ENCODE peak calls at places on chromosomes 3 and 15, in seven cellular contexts. One of them, this sample, is unnamed.

GRCh38 chr3:197504239-197505191 is 51.3 kb downstream of the BDH1 start:
- DNase-seq in cardiac fibroblast: no peak
- DNase-seq in transverse colon: no peak
- DNase-seq in stimulated activated naive CD4-positive, alpha-beta T cell treated with Interleukin-2 at 50 U/mL for 16 hours: no peak
- DNase-seq in GM04503: no peak
- DNase-seq in sigmoid colon: no peak
- DNase-seq in HEK293T: no peak
- DNase-seq in this sample: no peak

GRCh38 chr15:66862111-66862815 is 160.2 kb downstream of the SMAD6 start:
- DNase-seq in cardiac fibroblast: no peak
- DNase-seq in transverse colon: peak; percentile 4
- DNase-seq in stimulated activated naive CD4-positive, alpha-beta T cell treated with Interleukin-2 at 50 U/mL for 16 hours: no peak
- DNase-seq in GM04503: no peak
- DNase-seq in sigmoid colon: no peak
- DNase-seq in HEK293T: no peak
- DNase-seq in this sample: no peak

GRCh38 chr3:106822204-106822603 is 555.0 kb upstream of the CCDC54 start:
- DNase-seq in cardiac fibroblast: no peak
- DNase-seq in transverse colon: no peak
- DNase-seq in stimulated activated naive CD4-positive, alpha-beta T cell treated with Interleukin-2 at 50 U/mL for 16 hours: no peak
- DNase-seq in GM04503: no peak
- DNase-seq in sigmoid colon: no peak
- DNase-seq in HEK293T: no peak
- DNase-seq in this sample: no peak

GRCh38 chr3:123352134-123352554 is 96.7 kb downstream of the ADCY5 start:
- DNase-seq in cardiac fibroblast: no peak
- DNase-seq in transverse colon: no peak
- DNase-seq in stimulated activated naive CD4-positive, alpha-beta T cell treated with Interleukin-2 at 50 U/mL for 16 hours: no peak
- DNase-seq in GM04503: no peak
- DNase-seq in sigmoid colon: peak; percentile 75
- DNase-seq in HEK293T: no peak
- DNase-seq in this sample: no peak

GRCh38 chr15:40091861-40092415 is 16.7 kb downstream of the BMF start:
- DNase-seq in cardiac fibroblast: peak; percentile 72
- DNase-seq in transverse colon: no peak
- DNase-seq in stimulated activated naive CD4-positive, alpha-beta T cell treated with Interleukin-2 at 50 U/mL for 16 hours: no peak
- DNase-seq in GM04503: no peak
- DNase-seq in sigmoid colon: no peak
- DNase-seq in HEK293T: no peak
- DNase-seq in this sample: no peak

GRCh38 chr15:89575656-89576416 is 567 bp downstream of the TICRR start:
- DNase-seq in cardiac fibroblast: peak; percentile 29
- DNase-seq in transverse colon: no peak
- DNase-seq in stimulated activated naive CD4-positive, alpha-beta T cell treated with Interleukin-2 at 50 U/mL for 16 hours: no peak
- DNase-seq in GM04503: no peak
- DNase-seq in sigmoid colon: no peak
- DNase-seq in HEK293T: no peak
- DNase-seq in this sample: no peak

GRCh38 chr15:49652922-49653321 is 32.1 kb downstream of the DTWD1 start:
- DNase-seq in cardiac fibroblast: no peak
- DNase-seq in transverse colon: no peak
- DNase-seq in stimulated activated naive CD4-positive, alpha-beta T cell treated with Interleukin-2 at 50 U/mL for 16 hours: no peak
- DNase-seq in GM04503: no peak
- DNase-seq in sigmoid colon: no peak
- DNase-seq in HEK293T: no peak
- DNase-seq in this sample: no peak

GRCh38 chr3:178010306-178010705 is 525.9 kb upstream of the KCNMB2 start:
- DNase-seq in cardiac fibroblast: no peak
- DNase-seq in transverse colon: no peak
- DNase-seq in stimulated activated naive CD4-positive, alpha-beta T cell treated with Interleukin-2 at 50 U/mL for 16 hours: no peak
- DNase-seq in GM04503: no peak
- DNase-seq in sigmoid colon: no peak
- DNase-seq in HEK293T: no peak
- DNase-seq in this sample: no peak

GRCh38 chr15:40357723-40358491 is at the start of gene DISP2:
- DNase-seq in cardiac fibroblast: peak; percentile 81
- DNase-seq in transverse colon: peak; percentile 92
- DNase-seq in stimulated activated naive CD4-positive, alpha-beta T cell treated with Interleukin-2 at 50 U/mL for 16 hours: peak; percentile 86
- DNase-seq in GM04503: no peak
- DNase-seq in sigmoid colon: peak; percentile 92
- DNase-seq in HEK293T: peak; percentile 92
- DNase-seq in this sample: no peak

GRCh38 chr15:67067161-67067853 is 1.9 kb downstream of the SMAD3 start:
- DNase-seq in cardiac fibroblast: peak; percentile 47
- DNase-seq in transverse colon: no peak
- DNase-seq in stimulated activated naive CD4-positive, alpha-beta T cell treated with Interleukin-2 at 50 U/mL for 16 hours: no peak
- DNase-seq in GM04503: no peak
- DNase-seq in sigmoid colon: no peak
- DNase-seq in HEK293T: no peak
- DNase-seq in this sample: no peak

GRCh38 chr3:138197058-138197457 is 10.0 kb downstream of the ARMC8 start:
- DNase-seq in cardiac fibroblast: peak; percentile 46
- DNase-seq in transverse colon: no peak
- DNase-seq in stimulated activated naive CD4-positive, alpha-beta T cell treated with Interleukin-2 at 50 U/mL for 16 hours: no peak
- DNase-seq in GM04503: no peak
- DNase-seq in sigmoid colon: no peak
- DNase-seq in HEK293T: no peak
- DNase-seq in this sample: no peak

GRCh38 chr3:156304406-156304805 is 184.0 kb downstream of the KCNAB1 start:
- DNase-seq in cardiac fibroblast: peak; percentile 71
- DNase-seq in transverse colon: no peak
- DNase-seq in stimulated activated naive CD4-positive, alpha-beta T cell treated with Interleukin-2 at 50 U/mL for 16 hours: no peak
- DNase-seq in GM04503: peak; percentile 44
- DNase-seq in sigmoid colon: no peak
- DNase-seq in HEK293T: no peak
- DNase-seq in this sample: peak; percentile 54

GRCh38 chr3:177905895-177906511 is 630.2 kb upstream of the KCNMB2 start:
- DNase-seq in cardiac fibroblast: peak; percentile 86
- DNase-seq in transverse colon: no peak
- DNase-seq in stimulated activated naive CD4-positive, alpha-beta T cell treated with Interleukin-2 at 50 U/mL for 16 hours: no peak
- DNase-seq in GM04503: peak; percentile 88
- DNase-seq in sigmoid colon: no peak
- DNase-seq in HEK293T: no peak
- DNase-seq in this sample: peak; percentile 65

GRCh38 chr3:69343875-69344274 is 42.0 kb downstream of the FRMD4B start:
- DNase-seq in cardiac fibroblast: no peak
- DNase-seq in transverse colon: no peak
- DNase-seq in stimulated activated naive CD4-positive, alpha-beta T cell treated with Interleukin-2 at 50 U/mL for 16 hours: no peak
- DNase-seq in GM04503: no peak
- DNase-seq in sigmoid colon: no peak
- DNase-seq in HEK293T: no peak
- DNase-seq in this sample: no peak

GRCh38 chr3:16849240-16849639 is 35.5 kb upstream of the PLCL2 start:
- DNase-seq in cardiac fibroblast: peak; percentile 53
- DNase-seq in transverse colon: peak; percentile 87
- DNase-seq in stimulated activated naive CD4-positive, alpha-beta T cell treated with Interleukin-2 at 50 U/mL for 16 hours: peak; percentile 64
- DNase-seq in GM04503: no peak
- DNase-seq in sigmoid colon: peak; percentile 70
- DNase-seq in HEK293T: no peak
- DNase-seq in this sample: peak; percentile 36

GRCh38 chr3:65666426-65667091 is 372.2 kb downstream of the MAGI1 start:
- DNase-seq in cardiac fibroblast: no peak
- DNase-seq in transverse colon: no peak
- DNase-seq in stimulated activated naive CD4-positive, alpha-beta T cell treated with Interleukin-2 at 50 U/mL for 16 hours: no peak
- DNase-seq in GM04503: no peak
- DNase-seq in sigmoid colon: no peak
- DNase-seq in HEK293T: no peak
- DNase-seq in this sample: no peak

GRCh38 chr15:39511000-39511914 is 69.6 kb upstream of the THBS1 start:
- DNase-seq in cardiac fibroblast: peak; percentile 88
- DNase-seq in transverse colon: peak; percentile 33
- DNase-seq in stimulated activated naive CD4-positive, alpha-beta T cell treated with Interleukin-2 at 50 U/mL for 16 hours: no peak
- DNase-seq in GM04503: peak; percentile 57
- DNase-seq in sigmoid colon: peak; percentile 84
- DNase-seq in HEK293T: peak; percentile 8
- DNase-seq in this sample: peak; percentile 66

GRCh38 chr3:17639765-17640164 is 102.7 kb downstream of the TBC1D5 start:
- DNase-seq in cardiac fibroblast: peak; percentile 88
- DNase-seq in transverse colon: no peak
- DNase-seq in stimulated activated naive CD4-positive, alpha-beta T cell treated with Interleukin-2 at 50 U/mL for 16 hours: no peak
- DNase-seq in GM04503: peak; percentile 79
- DNase-seq in sigmoid colon: no peak
- DNase-seq in HEK293T: no peak
- DNase-seq in this sample: peak; percentile 45

GRCh38 chr3:21117397-21117796 is 633.6 kb downstream of the ZNF385D start:
- DNase-seq in cardiac fibroblast: no peak
- DNase-seq in transverse colon: no peak
- DNase-seq in stimulated activated naive CD4-positive, alpha-beta T cell treated with Interleukin-2 at 50 U/mL for 16 hours: no peak
- DNase-seq in GM04503: no peak
- DNase-seq in sigmoid colon: no peak
- DNase-seq in HEK293T: no peak
- DNase-seq in this sample: no peak

GRCh38 chr3:100615684-100616083 is 6.3 kb downstream of the ADGRG7 start:
- DNase-seq in cardiac fibroblast: peak; percentile 49
- DNase-seq in transverse colon: no peak
- DNase-seq in stimulated activated naive CD4-positive, alpha-beta T cell treated with Interleukin-2 at 50 U/mL for 16 hours: no peak
- DNase-seq in GM04503: no peak
- DNase-seq in sigmoid colon: no peak
- DNase-seq in HEK293T: no peak
- DNase-seq in this sample: no peak

GRCh38 chr3:179026636-179027035 is 45.0 kb downstream of the ZMAT3 start:
- DNase-seq in cardiac fibroblast: peak; percentile 46
- DNase-seq in transverse colon: no peak
- DNase-seq in stimulated activated naive CD4-positive, alpha-beta T cell treated with Interleukin-2 at 50 U/mL for 16 hours: no peak
- DNase-seq in GM04503: no peak
- DNase-seq in sigmoid colon: no peak
- DNase-seq in HEK293T: no peak
- DNase-seq in this sample: no peak

GRCh38 chr15:28889346-28889745 is 3.6 kb downstream of the APBA2 start:
- DNase-seq in cardiac fibroblast: no peak
- DNase-seq in transverse colon: no peak
- DNase-seq in stimulated activated naive CD4-positive, alpha-beta T cell treated with Interleukin-2 at 50 U/mL for 16 hours: no peak
- DNase-seq in GM04503: no peak
- DNase-seq in sigmoid colon: no peak
- DNase-seq in HEK293T: no peak
- DNase-seq in this sample: no peak

GRCh38 chr3:62676686-62677271 is 198.4 kb downstream of the CADPS start:
- DNase-seq in cardiac fibroblast: no peak
- DNase-seq in transverse colon: no peak
- DNase-seq in stimulated activated naive CD4-positive, alpha-beta T cell treated with Interleukin-2 at 50 U/mL for 16 hours: no peak
- DNase-seq in GM04503: no peak
- DNase-seq in sigmoid colon: no peak
- DNase-seq in HEK293T: no peak
- DNase-seq in this sample: no peak

GRCh38 chr15:58212909-58213526 is 74.8 kb downstream of the AQP9 start:
- DNase-seq in cardiac fibroblast: peak; percentile 72
- DNase-seq in transverse colon: no peak
- DNase-seq in stimulated activated naive CD4-positive, alpha-beta T cell treated with Interleukin-2 at 50 U/mL for 16 hours: no peak
- DNase-seq in GM04503: no peak
- DNase-seq in sigmoid colon: no peak
- DNase-seq in HEK293T: peak; percentile 34
- DNase-seq in this sample: no peak

GRCh38 chr3:14143826-14144225 is 19.0 kb downstream of the TMEM43 start:
- DNase-seq in cardiac fibroblast: peak; percentile 98
- DNase-seq in transverse colon: peak; percentile 43
- DNase-seq in stimulated activated naive CD4-positive, alpha-beta T cell treated with Interleukin-2 at 50 U/mL for 16 hours: no peak
- DNase-seq in GM04503: peak; percentile 96
- DNase-seq in sigmoid colon: peak; percentile 88
- DNase-seq in HEK293T: no peak
- DNase-seq in this sample: peak; percentile 82

GRCh38 chr3:172717493-172718088 is 6.7 kb upstream of the NCEH1 start:
- DNase-seq in cardiac fibroblast: peak; percentile 14
- DNase-seq in transverse colon: no peak
- DNase-seq in stimulated activated naive CD4-positive, alpha-beta T cell treated with Interleukin-2 at 50 U/mL for 16 hours: no peak
- DNase-seq in GM04503: no peak
- DNase-seq in sigmoid colon: no peak
- DNase-seq in HEK293T: peak; percentile 25
- DNase-seq in this sample: no peak

GRCh38 chr3:118932822-118933558 is 101.7 kb downstream of the IGSF11 start:
- DNase-seq in cardiac fibroblast: no peak
- DNase-seq in transverse colon: no peak
- DNase-seq in stimulated activated naive CD4-positive, alpha-beta T cell treated with Interleukin-2 at 50 U/mL for 16 hours: no peak
- DNase-seq in GM04503: no peak
- DNase-seq in sigmoid colon: peak; percentile 70
- DNase-seq in HEK293T: no peak
- DNase-seq in this sample: no peak

GRCh38 chr15:57476533-57476975 is 100.2 kb downstream of the CGNL1 start:
- DNase-seq in cardiac fibroblast: peak; percentile 76
- DNase-seq in transverse colon: no peak
- DNase-seq in stimulated activated naive CD4-positive, alpha-beta T cell treated with Interleukin-2 at 50 U/mL for 16 hours: no peak
- DNase-seq in GM04503: peak; percentile 37
- DNase-seq in sigmoid colon: no peak
- DNase-seq in HEK293T: no peak
- DNase-seq in this sample: peak; percentile 15

GRCh38 chr3:119580148-119580760 is 962 bp downstream of the ADPRH start:
- DNase-seq in cardiac fibroblast: peak; percentile 39
- DNase-seq in transverse colon: peak; percentile 53
- DNase-seq in stimulated activated naive CD4-positive, alpha-beta T cell treated with Interleukin-2 at 50 U/mL for 16 hours: no peak
- DNase-seq in GM04503: no peak
- DNase-seq in sigmoid colon: peak; percentile 68
- DNase-seq in HEK293T: no peak
- DNase-seq in this sample: no peak

GRCh38 chr3:107117922-107118576 is 259.2 kb upstream of the CCDC54 start:
- DNase-seq in cardiac fibroblast: peak; percentile 90
- DNase-seq in transverse colon: no peak
- DNase-seq in stimulated activated naive CD4-positive, alpha-beta T cell treated with Interleukin-2 at 50 U/mL for 16 hours: no peak
- DNase-seq in GM04503: peak; percentile 27
- DNase-seq in sigmoid colon: no peak
- DNase-seq in HEK293T: peak; percentile 58
- DNase-seq in this sample: peak; percentile 52

GRCh38 chr3:107450254-107450653 is 72.5 kb upstream of the BBX start:
- DNase-seq in cardiac fibroblast: no peak
- DNase-seq in transverse colon: no peak
- DNase-seq in stimulated activated naive CD4-positive, alpha-beta T cell treated with Interleukin-2 at 50 U/mL for 16 hours: no peak
- DNase-seq in GM04503: no peak
- DNase-seq in sigmoid colon: no peak
- DNase-seq in HEK293T: no peak
- DNase-seq in this sample: no peak

GRCh38 chr15:58463815-58464697 is 32.3 kb downstream of the LIPC start:
- DNase-seq in cardiac fibroblast: no peak
- DNase-seq in transverse colon: no peak
- DNase-seq in stimulated activated naive CD4-positive, alpha-beta T cell treated with Interleukin-2 at 50 U/mL for 16 hours: no peak
- DNase-seq in GM04503: no peak
- DNase-seq in sigmoid colon: no peak
- DNase-seq in HEK293T: no peak
- DNase-seq in this sample: no peak

This sample was measured in AG09319.